ENCODE peak calls at places on chromosome 16, in five cellular contexts. One of them, this sample, is unnamed.

GRCh38 chr16:81239722-81240121 is 1.2 kb downstream of the BCO1 start:
- DNase-seq in GM23338: no peak
- DNase-seq in GM12878: no peak
- DNase-seq in H1: no peak
- DNase-seq in HepG2: no peak
- DNase-seq in this sample: no peak

GRCh38 chr16:24992696-24993095 is 22.5 kb downstream of the ARHGAP17 start:
- DNase-seq in GM23338: no peak
- DNase-seq in GM12878: no peak
- DNase-seq in H1: no peak
- DNase-seq in HepG2: no peak
- DNase-seq in this sample: no peak

GRCh38 chr16:35751191-35751941 is 2292.0 kb downstream of the TP53TG3F start:
- DNase-seq in GM23338: no peak
- DNase-seq in GM12878: no peak
- DNase-seq in H1: no peak
- DNase-seq in HepG2: no peak
- DNase-seq in this sample: no peak

GRCh38 chr16:78072275-78072674 is 27.2 kb upstream of the WWOX start:
- DNase-seq in GM23338: peak; percentile 90
- DNase-seq in GM12878: no peak
- DNase-seq in H1: peak; percentile 52
- DNase-seq in HepG2: no peak
- DNase-seq in this sample: peak; percentile 21

GRCh38 chr16:27558434-27558833 is 8.5 kb downstream of the KATNIP start:
- DNase-seq in GM23338: no peak
- DNase-seq in GM12878: no peak
- DNase-seq in H1: no peak
- DNase-seq in HepG2: no peak
- DNase-seq in this sample: no peak

GRCh38 chr16:77059441-77059840 is 131.5 kb upstream of the MON1B start:
- DNase-seq in GM23338: no peak
- DNase-seq in GM12878: no peak
- DNase-seq in H1: no peak
- DNase-seq in HepG2: no peak
- DNase-seq in this sample: no peak

GRCh38 chr16:30899794-30900193 is 3.4 kb downstream of the CTF1 start:
- DNase-seq in GM23338: no peak
- DNase-seq in GM12878: no peak
- DNase-seq in H1: no peak
- DNase-seq in HepG2: no peak
- DNase-seq in this sample: no peak

GRCh38 chr16:72815348-72816318 is 232.3 kb downstream of the ZFHX3 start:
- DNase-seq in GM23338: no peak
- DNase-seq in GM12878: peak; percentile 16
- DNase-seq in H1: no peak
- DNase-seq in HepG2: no peak
- DNase-seq in this sample: no peak

GRCh38 chr16:89822188-89823086 is 5.8 kb upstream of the SPIRE2 start:
- DNase-seq in GM23338: no peak
- DNase-seq in GM12878: no peak
- DNase-seq in H1: no peak
- DNase-seq in HepG2: peak; percentile 99
- DNase-seq in this sample: no peak
- TF ChIP-seq CREB1 in GM23338: no peak
- TF ChIP-seq CREB1 in GM12878: no peak
- TF ChIP-seq CREB1 in H1: no peak
- TF ChIP-seq CREB1 in HepG2: no peak
- TF ChIP-seq CREB1 in this sample: no peak

GRCh38 chr16:87600246-87600645 is 2.1 kb upstream of the JPH3 start:
- DNase-seq in GM23338: no peak
- DNase-seq in GM12878: no peak
- DNase-seq in H1: no peak
- DNase-seq in HepG2: no peak
- DNase-seq in this sample: no peak
- TF ChIP-seq CREB1 in GM23338: no peak
- TF ChIP-seq CREB1 in GM12878: no peak
- TF ChIP-seq CREB1 in H1: no peak
- TF ChIP-seq CREB1 in HepG2: no peak
- TF ChIP-seq CREB1 in this sample: no peak

GRCh38 chr16:51994597-51994996 is 552.3 kb downstream of the TOX3 start:
- DNase-seq in GM23338: no peak
- DNase-seq in GM12878: no peak
- DNase-seq in H1: no peak
- DNase-seq in HepG2: peak; percentile 37
- DNase-seq in this sample: no peak
- TF ChIP-seq CREB1 in GM23338: no peak
- TF ChIP-seq CREB1 in GM12878: no peak
- TF ChIP-seq CREB1 in H1: no peak
- TF ChIP-seq CREB1 in HepG2: no peak
- TF ChIP-seq CREB1 in this sample: no peak

GRCh38 chr16:75074920-75075687 is 41.5 kb downstream of the LDHD start:
- DNase-seq in GM23338: no peak
- DNase-seq in GM12878: peak; percentile 96
- DNase-seq in H1: no peak
- DNase-seq in HepG2: no peak
- DNase-seq in this sample: no peak

GRCh38 chr16:75075688-75076268 is 40.8 kb downstream of the LDHD start:
- DNase-seq in GM23338: no peak
- DNase-seq in GM12878: no peak
- DNase-seq in H1: no peak
- DNase-seq in HepG2: no peak
- DNase-seq in this sample: no peak

GRCh38 chr16:75072239-75072947 is 44.2 kb downstream of the LDHD start:
- DNase-seq in GM23338: no peak
- DNase-seq in GM12878: no peak
- DNase-seq in H1: no peak
- DNase-seq in HepG2: no peak
- DNase-seq in this sample: no peak

GRCh38 chr16:75073551-75074414 is 42.8 kb downstream of the LDHD start:
- DNase-seq in GM23338: no peak
- DNase-seq in GM12878: no peak
- DNase-seq in H1: no peak
- DNase-seq in HepG2: no peak
- DNase-seq in this sample: no peak

DNA sequence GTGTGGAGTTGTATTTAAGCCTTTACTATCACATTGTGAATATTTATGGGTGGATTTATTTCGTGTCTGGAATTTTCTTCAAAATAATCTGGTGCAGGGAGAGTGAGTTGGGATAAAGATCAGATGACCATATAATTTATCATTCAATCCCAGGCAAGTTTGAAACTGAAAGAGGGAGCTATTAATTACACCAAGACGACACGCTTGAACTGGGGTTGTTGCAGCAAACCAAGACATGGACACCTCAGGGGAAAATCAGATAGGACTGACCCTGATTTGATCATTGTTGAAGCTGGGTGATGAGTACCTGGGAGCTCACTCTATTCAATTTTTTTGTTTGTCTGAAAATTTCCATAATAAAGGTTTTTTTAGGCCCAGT is 42.2 kb downstream of the LDHD start:
- DNase-seq in GM23338: no peak
- DNase-seq in GM12878: no peak
- DNase-seq in H1: no peak
- DNase-seq in HepG2: no peak
- DNase-seq in this sample: no peak
- TF ChIP-seq CREB1 in GM23338: no peak
- TF ChIP-seq CREB1 in GM12878: no peak
- TF ChIP-seq CREB1 in H1: no peak
- TF ChIP-seq CREB1 in HepG2: no peak
- TF ChIP-seq CREB1 in this sample: no peak

DNA sequence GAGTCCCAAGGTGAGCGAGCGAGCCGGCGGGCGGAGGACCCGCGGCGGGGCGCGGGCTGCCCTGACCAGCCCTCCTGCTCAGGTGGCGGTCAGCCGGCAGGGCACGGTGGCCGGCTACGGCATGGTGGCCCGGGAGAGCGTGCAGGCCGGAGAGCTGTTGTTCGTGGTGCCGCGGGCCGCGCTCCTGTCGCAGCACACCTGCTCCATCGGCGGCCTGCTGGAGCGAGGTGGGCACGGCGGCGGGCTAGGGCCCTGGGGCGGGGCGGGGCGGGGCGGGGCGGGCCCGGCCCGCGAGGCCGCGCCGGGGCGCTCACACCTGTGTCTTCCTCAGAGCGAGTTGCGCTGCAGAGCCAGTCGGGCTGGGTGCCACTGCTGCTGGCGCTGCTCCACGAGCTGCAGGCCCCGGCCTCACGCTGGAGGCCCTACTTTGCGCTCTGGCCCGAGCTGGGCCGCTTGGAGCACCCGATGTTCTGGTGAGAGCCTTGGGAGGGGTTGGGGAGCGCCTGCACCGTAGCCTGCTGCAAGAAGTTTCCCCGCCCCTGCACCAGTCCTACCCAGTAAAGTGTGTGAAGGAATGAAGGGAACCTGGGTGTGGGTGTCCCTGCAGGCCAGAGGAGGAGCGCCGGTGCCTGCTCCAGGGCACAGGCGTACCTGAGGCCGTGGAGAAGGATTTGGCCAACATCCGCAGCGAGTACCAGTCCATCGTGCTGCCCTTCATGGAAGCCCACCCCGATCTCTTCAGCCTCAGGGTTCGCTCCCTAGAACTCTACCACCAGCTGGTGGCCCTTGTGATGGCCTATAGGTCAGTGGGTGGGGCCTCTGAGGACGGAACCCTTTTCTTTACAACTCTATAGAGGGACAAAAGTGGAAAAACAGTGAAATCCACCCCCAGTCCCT is 802 bp downstream of the SETD6 start:
- DNase-seq in GM23338: peak; percentile 70
- DNase-seq in GM12878: no peak
- DNase-seq in H1: peak; percentile 71
- DNase-seq in HepG2: peak; percentile 24
- DNase-seq in this sample: peak; percentile 41
- TF ChIP-seq CREB1 in GM23338: no peak
- TF ChIP-seq CREB1 in GM12878: no peak
- TF ChIP-seq CREB1 in H1: no peak
- TF ChIP-seq CREB1 in HepG2: no peak
- TF ChIP-seq CREB1 in this sample: no peak

GRCh38 chr16:66205287-66206167 is 161.0 kb upstream of the CDH5 start:
- DNase-seq in GM23338: no peak
- DNase-seq in GM12878: no peak
- DNase-seq in H1: peak; percentile 35
- DNase-seq in HepG2: no peak
- DNase-seq in this sample: no peak
- TF ChIP-seq CREB1 in GM23338: no peak
- TF ChIP-seq CREB1 in GM12878: no peak
- TF ChIP-seq CREB1 in H1: no peak
- TF ChIP-seq CREB1 in HepG2: no peak
- TF ChIP-seq CREB1 in this sample: no peak

This sample was measured in WTC11.